ENCODE peak calls at places on chromosomes 2 and 18, in five cellular contexts. O is left lung, N is kidney, P is endodermal cell, G is H1. J is an unnamed sample.

GRCh38 chr18:63161032-63161727 is 158.4 kb downstream of the BCL2 start:
- DNase-seq in P (no peak), O (no peak), G (no peak), N (no peak), J (no peak)

GRCh38 chr2:70553334-70553583 is 367 bp downstream of the TGFA start:
- DNase-seq in G (no peak), P (peak; percentile 88), N (no peak), O (peak; percentile 86), J (no peak)

GRCh38 chr2:47006374-47007220 is 91.0 kb upstream of the MCFD2 start:
- DNase-seq in G (no peak), P (no peak), N (peak; percentile 58), O (peak; percentile 53), J (no peak)

GRCh38 chr18:73545497-73545896 is 602.1 kb downstream of the FBXO15 start:
- DNase-seq in P (no peak), G (no peak), N (no peak), O (no peak), J (no peak)

GRCh38 chr2:46984642-46985476 is 69.3 kb upstream of the MCFD2 start:
- DNase-seq in O (peak; percentile 81), P (no peak), N (peak; percentile 88), G (no peak), J (no peak)

GRCh38 chr2:27162151-27163121 is 13.6 kb downstream of the TCF23 start:
- DNase-seq in O (no peak), P (no peak), G (no peak), N (no peak), J (no peak)

GRCh38 chr2:241842620-241843211 is 16.0 kb downstream of the PDCD1 start:
- DNase-seq in O (peak; percentile 81), P (peak; percentile 61), N (peak; percentile 85), G (no peak), J (peak; percentile 46)

GRCh38 chr2:96914332-96914731 is 44.5 kb upstream of the SEMA4C start:
- DNase-seq in O (no peak), N (no peak), G (no peak), P (no peak), J (no peak)

GRCh38 chr2:30157616-30158015 is 10.8 kb downstream of the YPEL5 start:
- DNase-seq in N (no peak), P (no peak), O (no peak), G (no peak), J (no peak)

GRCh38 chr2:75587954-75588587 is 27.3 kb upstream of the EVA1A start:
- DNase-seq in G (no peak), O (no peak), P (no peak), N (no peak), J (no peak)

GRCh38 chr2:8500124-8501054 is 181.5 kb upstream of the ID2 start:
- DNase-seq in G (no peak), N (no peak), O (no peak), P (no peak), J (no peak)

GRCh38 chr2:226362991-226363390 is 436.6 kb downstream of the IRS1 start:
- DNase-seq in P (no peak), N (no peak), G (no peak), O (no peak), J (no peak)

GRCh38 chr18:41767960-41768359 is 187.1 kb upstream of the PIK3C3 start:
- DNase-seq in O (no peak), P (peak; percentile 63), N (no peak), G (no peak), J (no peak)

GRCh38 chr2:105237045-105237765 is 4.3 kb upstream of the GPR45 start:
- DNase-seq in P (peak; percentile 54), O (no peak), N (peak; percentile 66), G (no peak), J (no peak)

GRCh38 chr2:86079981-86080911 is 25.4 kb downstream of the POLR1A start:
- DNase-seq in P (peak; percentile 92), O (peak; percentile 92), G (peak; percentile 21), N (peak; percentile 89), J (peak; percentile 82)

GRCh38 chr2:196112408-196113039 is 43.9 kb upstream of the DNAH7 start:
- DNase-seq in N (no peak), G (no peak), P (no peak), O (no peak), J (no peak)

GRCh38 chr2:106096446-106097369 is 97.4 kb downstream of the UXS1 start:
- DNase-seq in O (no peak), G (no peak), P (no peak), N (no peak), J (peak; percentile 28)

GRCh38 chr2:231684314-231685223 is 23.8 kb upstream of the PTMA start:
- DNase-seq in O (no peak), G (no peak), P (peak; percentile 59), N (no peak), J (no peak)

GRCh38 chr2:127679680-127680361 is 4.5 kb upstream of the LIMS2 start:
- DNase-seq in N (no peak), G (no peak), P (peak; percentile 48), O (no peak), J (no peak)

GRCh38 chr2:68196120-68196716 is 38.5 kb downstream of the PNO1 start:
- DNase-seq in O (no peak), N (no peak), P (no peak), G (no peak), J (no peak)

GRCh38 chr2:237333748-237334147 is 80.2 kb downstream of the COL6A3 start:
- DNase-seq in N (no peak), G (no peak), P (no peak), O (no peak), J (no peak)

GRCh38 chr2:215765729-215766360 is 247.5 kb downstream of the MREG start:
- DNase-seq in P (no peak), N (no peak), G (no peak), O (no peak), J (no peak)

GRCh38 chr2:214575030-214575949 is 164.4 kb downstream of the VWC2L start:
- DNase-seq in O (no peak), P (no peak), N (peak; percentile 40), G (no peak), J (no peak)

GRCh38 chr2:98269274-98269673 is 77.0 kb upstream of the CNGA3 start:
- DNase-seq in G (no peak), P (peak; percentile 72), O (no peak), N (no peak), J (no peak)

GRCh38 chr18:36095936-36096519 is 28.7 kb upstream of the RPRD1A start:
- DNase-seq in O (no peak), G (no peak), P (no peak), N (no peak), J (no peak)

GRCh38 chr2:158458617-158458920 is 1.8 kb downstream of the PKP4 start:
- DNase-seq in N (no peak), G (no peak), O (no peak), P (no peak), J (no peak)

GRCh38 chr2:157152362-157152761 is 105.1 kb upstream of the GALNT5 start:
- DNase-seq in P (no peak), O (no peak), N (no peak), G (no peak), J (no peak)

GRCh38 chr2:179571721-179572120 is 289.7 kb downstream of the ZNF385B start:
- DNase-seq in P (no peak), N (no peak), O (no peak), G (no peak), J (no peak)
- H3K27ac ChIP-seq in P (no peak overlapping the region), N (no peak overlapping the region), O (peak overlapping the region; percentile 52), G (no peak overlapping the region), J (no peak overlapping the region)

GRCh38 chr18:50581517-50581916 is 21.6 kb downstream of the MAPK4 start:
- DNase-seq in G (no peak), N (no peak), P (no peak), O (no peak), J (no peak)

GRCh38 chr18:50582500-50582899 is 22.6 kb downstream of the MAPK4 start:
- DNase-seq in G (no peak), P (no peak), O (no peak), N (no peak), J (no peak)

GRCh38 chr18:50590625-50591024 is 30.7 kb downstream of the MAPK4 start:
- DNase-seq in O (no peak), N (no peak), P (no peak), G (no peak), J (no peak)

DNA sequence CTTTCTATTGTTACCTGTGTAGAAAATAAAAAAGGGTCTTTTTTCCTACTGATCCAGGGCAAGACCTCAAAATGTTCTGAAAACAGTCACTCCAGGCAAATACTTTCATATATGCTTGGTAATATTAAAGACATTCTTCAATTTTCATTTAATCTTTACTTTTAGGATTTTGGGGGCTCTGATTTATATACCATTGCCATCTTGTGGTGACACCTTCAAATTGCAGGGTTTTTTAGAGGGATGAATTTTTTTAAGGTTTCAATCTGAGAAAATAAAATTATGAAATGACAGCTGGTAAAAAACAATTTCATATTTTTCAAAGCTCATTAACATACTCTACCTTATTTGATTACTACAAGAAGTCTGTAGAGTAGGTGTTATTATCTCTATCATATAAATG is 26.8 kb downstream of the MAPK4 start:
- DNase-seq in N (no peak), P (no peak), O (no peak), G (no peak), J (no peak)
- TF ChIP-seq CTCF in N (no peak), P (peak; percentile 79), O (peak; percentile 11), G (peak; percentile 47), J (no peak)

GRCh38 chr2:509888-510287 is 167.3 kb downstream of the TMEM18 start:
- DNase-seq in G (no peak), P (peak; percentile 7), N (no peak), O (no peak), J (no peak)
- H3K9me3 ChIP-seq in G (no peaks in the 10 kb centered on the region), P (no peaks in the 10 kb centered on the region), N (no peaks in the 10 kb centered on the region), O (no peaks in the 10 kb centered on the region), J (no peaks in the 10 kb centered on the region)

DNA sequence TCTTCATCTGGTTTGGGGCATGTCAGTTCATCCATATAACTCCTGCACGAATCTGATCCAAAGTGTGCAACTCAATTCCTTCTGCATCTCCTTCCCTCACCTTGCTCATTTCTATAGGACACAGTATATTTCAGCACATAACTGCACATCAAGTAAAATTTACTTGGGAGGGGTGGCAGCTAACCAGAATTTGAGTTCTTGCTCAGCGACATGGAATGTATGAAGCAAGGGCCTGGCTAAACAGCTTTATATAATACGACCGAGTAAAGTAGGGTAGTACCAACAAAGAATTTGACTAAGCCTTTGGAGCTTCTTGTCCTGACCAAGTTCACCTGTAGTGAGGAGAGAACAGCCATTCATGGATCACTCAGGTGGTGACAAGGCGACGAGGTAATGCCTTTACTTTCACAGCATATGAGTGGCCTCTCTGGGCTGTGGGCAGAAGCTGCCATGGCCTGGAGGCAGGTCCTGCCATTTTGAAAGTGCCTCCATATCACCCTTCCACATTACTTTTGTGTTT is 570.2 kb upstream of the TNP1 start:
- DNase-seq in P (no peak), O (no peak), G (no peak), N (no peak), J (no peak)
- H3K27ac ChIP-seq in P (no peak overlapping the region), O (no peak overlapping the region), G (no peak overlapping the region), N (no peak overlapping the region), J (no peak overlapping the region)

GRCh38 chr2:238523158-238524110 is 96.7 kb downstream of the ASB1 start:
- DNase-seq in N (peak; percentile 63), P (peak; percentile 88), O (peak; percentile 68), G (peak; percentile 31), J (no peak)
- TF ChIP-seq CTCF in N (no peak), P (peak; percentile 72), O (no peak), G (peak; percentile 53), J (no peak)